ENCODE peak calls at places on chromosome 7, in eight cellular contexts. One of them, this sample, is unnamed.

GRCh38 chr7:83532229-83532628 is 116.7 kb downstream of the SEMA3E start:
- DNase-seq in GM12864: no peak
- DNase-seq in SK-N-SH: no peak
- DNase-seq in activated B cell treated with CpG ODN at 0.5 μM for 24 hours: no peak
- DNase-seq in activated CD8-positive, alpha-beta T cell treated with anti-CD3 and anti-CD28 coated beads for 36 hours: no peak
- DNase-seq in WERI-Rb-1: no peak
- DNase-seq in PC-9: no peak
- DNase-seq in esophagus muscularis mucosa: no peak
- DNase-seq in this sample: no peak

GRCh38 chr7:117810642-117811512 is 62.4 kb downstream of the CTTNBP2 start:
- DNase-seq in GM12864: no peak
- DNase-seq in SK-N-SH: no peak
- DNase-seq in activated B cell treated with CpG ODN at 0.5 μM for 24 hours: no peak
- DNase-seq in activated CD8-positive, alpha-beta T cell treated with anti-CD3 and anti-CD28 coated beads for 36 hours: no peak
- DNase-seq in WERI-Rb-1: no peak
- DNase-seq in PC-9: no peak
- DNase-seq in esophagus muscularis mucosa: no peak
- DNase-seq in this sample: no peak

GRCh38 chr7:107147464-107148214 is 21.2 kb upstream of the HBP1 start:
- DNase-seq in GM12864: no peak
- DNase-seq in SK-N-SH: peak; percentile 51
- DNase-seq in activated B cell treated with CpG ODN at 0.5 μM for 24 hours: no peak
- DNase-seq in activated CD8-positive, alpha-beta T cell treated with anti-CD3 and anti-CD28 coated beads for 36 hours: peak; percentile 49
- DNase-seq in WERI-Rb-1: peak; percentile 21
- DNase-seq in PC-9: peak; percentile 17
- DNase-seq in esophagus muscularis mucosa: no peak
- DNase-seq in this sample: peak; percentile 36

GRCh38 chr7:75650062-75650461 is 88.7 kb downstream of the HIP1 start:
- DNase-seq in GM12864: no peak
- DNase-seq in SK-N-SH: no peak
- DNase-seq in activated B cell treated with CpG ODN at 0.5 μM for 24 hours: no peak
- DNase-seq in activated CD8-positive, alpha-beta T cell treated with anti-CD3 and anti-CD28 coated beads for 36 hours: no peak
- DNase-seq in WERI-Rb-1: no peak
- DNase-seq in PC-9: no peak
- DNase-seq in esophagus muscularis mucosa: no peak
- DNase-seq in this sample: no peak

GRCh38 chr7:100671353-100672327 is 1.9 kb upstream of the GNB2 start:
- DNase-seq in GM12864: no peak
- DNase-seq in SK-N-SH: no peak
- DNase-seq in activated B cell treated with CpG ODN at 0.5 μM for 24 hours: no peak
- DNase-seq in activated CD8-positive, alpha-beta T cell treated with anti-CD3 and anti-CD28 coated beads for 36 hours: no peak
- DNase-seq in WERI-Rb-1: no peak
- DNase-seq in PC-9: no peak
- DNase-seq in esophagus muscularis mucosa: no peak
- DNase-seq in this sample: no peak

GRCh38 chr7:101237206-101238067 is at the start of gene CLDN15:
- DNase-seq in GM12864: no peak
- DNase-seq in SK-N-SH: peak; percentile 39
- DNase-seq in activated B cell treated with CpG ODN at 0.5 μM for 24 hours: no peak
- DNase-seq in activated CD8-positive, alpha-beta T cell treated with anti-CD3 and anti-CD28 coated beads for 36 hours: no peak
- DNase-seq in WERI-Rb-1: peak; percentile 85
- DNase-seq in PC-9: no peak
- DNase-seq in esophagus muscularis mucosa: peak; percentile 93
- DNase-seq in this sample: no peak

GRCh38 chr7:90272242-90272641 is 27.3 kb downstream of the CFAP69 start:
- DNase-seq in GM12864: no peak
- DNase-seq in SK-N-SH: no peak
- DNase-seq in activated B cell treated with CpG ODN at 0.5 μM for 24 hours: no peak
- DNase-seq in activated CD8-positive, alpha-beta T cell treated with anti-CD3 and anti-CD28 coated beads for 36 hours: no peak
- DNase-seq in WERI-Rb-1: no peak
- DNase-seq in PC-9: no peak
- DNase-seq in esophagus muscularis mucosa: no peak
- DNase-seq in this sample: no peak

GRCh38 chr7:39306028-39306570 is 260.1 kb upstream of the YAE1 start:
- DNase-seq in GM12864: no peak
- DNase-seq in SK-N-SH: no peak
- DNase-seq in activated B cell treated with CpG ODN at 0.5 μM for 24 hours: no peak
- DNase-seq in activated CD8-positive, alpha-beta T cell treated with anti-CD3 and anti-CD28 coated beads for 36 hours: no peak
- DNase-seq in WERI-Rb-1: no peak
- DNase-seq in PC-9: no peak
- DNase-seq in esophagus muscularis mucosa: no peak
- DNase-seq in this sample: no peak

GRCh38 chr7:134710854-134711624 is 64.4 kb downstream of the BPGM start:
- DNase-seq in GM12864: no peak
- DNase-seq in SK-N-SH: no peak
- DNase-seq in activated B cell treated with CpG ODN at 0.5 μM for 24 hours: no peak
- DNase-seq in activated CD8-positive, alpha-beta T cell treated with anti-CD3 and anti-CD28 coated beads for 36 hours: peak; percentile 81
- DNase-seq in WERI-Rb-1: no peak
- DNase-seq in PC-9: no peak
- DNase-seq in esophagus muscularis mucosa: no peak
- DNase-seq in this sample: no peak

GRCh38 chr7:21142081-21142480 is 285.8 kb upstream of the SP4 start:
- DNase-seq in GM12864: no peak
- DNase-seq in SK-N-SH: no peak
- DNase-seq in activated B cell treated with CpG ODN at 0.5 μM for 24 hours: no peak
- DNase-seq in activated CD8-positive, alpha-beta T cell treated with anti-CD3 and anti-CD28 coated beads for 36 hours: no peak
- DNase-seq in WERI-Rb-1: no peak
- DNase-seq in PC-9: no peak
- DNase-seq in esophagus muscularis mucosa: no peak
- DNase-seq in this sample: no peak

GRCh38 chr7:30135551-30136271 is 925 bp downstream of the MTURN start:
- DNase-seq in GM12864: no peak
- DNase-seq in SK-N-SH: peak; percentile 88
- DNase-seq in activated B cell treated with CpG ODN at 0.5 μM for 24 hours: peak; percentile 59
- DNase-seq in activated CD8-positive, alpha-beta T cell treated with anti-CD3 and anti-CD28 coated beads for 36 hours: peak; percentile 60
- DNase-seq in WERI-Rb-1: peak; percentile 64
- DNase-seq in PC-9: peak; percentile 70
- DNase-seq in esophagus muscularis mucosa: peak; percentile 93
- DNase-seq in this sample: peak; percentile 70

GRCh38 chr7:84302949-84303348 is 108.4 kb upstream of the SEMA3A start:
- DNase-seq in GM12864: no peak
- DNase-seq in SK-N-SH: no peak
- DNase-seq in activated B cell treated with CpG ODN at 0.5 μM for 24 hours: no peak
- DNase-seq in activated CD8-positive, alpha-beta T cell treated with anti-CD3 and anti-CD28 coated beads for 36 hours: no peak
- DNase-seq in WERI-Rb-1: no peak
- DNase-seq in PC-9: peak; percentile 19
- DNase-seq in esophagus muscularis mucosa: no peak
- DNase-seq in this sample: no peak

GRCh38 chr7:91263359-91264082 is 712 bp upstream of the FZD1 start:
- DNase-seq in GM12864: no peak
- DNase-seq in SK-N-SH: peak; percentile 72
- DNase-seq in activated B cell treated with CpG ODN at 0.5 μM for 24 hours: no peak
- DNase-seq in activated CD8-positive, alpha-beta T cell treated with anti-CD3 and anti-CD28 coated beads for 36 hours: no peak
- DNase-seq in WERI-Rb-1: peak; percentile 50
- DNase-seq in PC-9: peak; percentile 20
- DNase-seq in esophagus muscularis mucosa: no peak
- DNase-seq in this sample: peak; percentile 13

GRCh38 chr7:107463139-107464078 is 6.4 kb upstream of the GPR22 start:
- DNase-seq in GM12864: peak; percentile 3
- DNase-seq in SK-N-SH: peak; percentile 60
- DNase-seq in activated B cell treated with CpG ODN at 0.5 μM for 24 hours: no peak
- DNase-seq in activated CD8-positive, alpha-beta T cell treated with anti-CD3 and anti-CD28 coated beads for 36 hours: peak; percentile 56
- DNase-seq in WERI-Rb-1: peak; percentile 46
- DNase-seq in PC-9: peak; percentile 65
- DNase-seq in esophagus muscularis mucosa: no peak
- DNase-seq in this sample: peak; percentile 12

GRCh38 chr7:128894101-128894440 is 16.4 kb downstream of the KCP start:
- DNase-seq in GM12864: no peak
- DNase-seq in SK-N-SH: peak; percentile 23
- DNase-seq in activated B cell treated with CpG ODN at 0.5 μM for 24 hours: no peak
- DNase-seq in activated CD8-positive, alpha-beta T cell treated with anti-CD3 and anti-CD28 coated beads for 36 hours: no peak
- DNase-seq in WERI-Rb-1: no peak
- DNase-seq in PC-9: peak; percentile 32
- DNase-seq in esophagus muscularis mucosa: no peak
- DNase-seq in this sample: no peak

GRCh38 chr7:44079221-44080021 is 2.9 kb downstream of the POLM start:
- DNase-seq in GM12864: no peak
- DNase-seq in SK-N-SH: peak; percentile 11
- DNase-seq in activated B cell treated with CpG ODN at 0.5 μM for 24 hours: no peak
- DNase-seq in activated CD8-positive, alpha-beta T cell treated with anti-CD3 and anti-CD28 coated beads for 36 hours: peak; percentile 55
- DNase-seq in WERI-Rb-1: no peak
- DNase-seq in PC-9: no peak
- DNase-seq in esophagus muscularis mucosa: no peak
- DNase-seq in this sample: no peak

GRCh38 chr7:44082541-44083207 is 344 bp upstream of the POLM start:
- DNase-seq in GM12864: peak; percentile 95
- DNase-seq in SK-N-SH: peak; percentile 100
- DNase-seq in activated B cell treated with CpG ODN at 0.5 μM for 24 hours: peak; percentile 93
- DNase-seq in activated CD8-positive, alpha-beta T cell treated with anti-CD3 and anti-CD28 coated beads for 36 hours: peak; percentile 99
- DNase-seq in WERI-Rb-1: peak; percentile 99
- DNase-seq in PC-9: peak; percentile 99
- DNase-seq in esophagus muscularis mucosa: peak; percentile 99
- DNase-seq in this sample: peak; percentile 99

GRCh38 chr7:44080686-44081265 is 1.6 kb downstream of the POLM start:
- DNase-seq in GM12864: no peak
- DNase-seq in SK-N-SH: no peak
- DNase-seq in activated B cell treated with CpG ODN at 0.5 μM for 24 hours: no peak
- DNase-seq in activated CD8-positive, alpha-beta T cell treated with anti-CD3 and anti-CD28 coated beads for 36 hours: no peak
- DNase-seq in WERI-Rb-1: peak; percentile 74
- DNase-seq in PC-9: no peak
- DNase-seq in esophagus muscularis mucosa: no peak
- DNase-seq in this sample: no peak

GRCh38 chr7:44080118-44080517 is 2.2 kb downstream of the POLM start:
- DNase-seq in GM12864: no peak
- DNase-seq in SK-N-SH: no peak
- DNase-seq in activated B cell treated with CpG ODN at 0.5 μM for 24 hours: no peak
- DNase-seq in activated CD8-positive, alpha-beta T cell treated with anti-CD3 and anti-CD28 coated beads for 36 hours: no peak
- DNase-seq in WERI-Rb-1: no peak
- DNase-seq in PC-9: no peak
- DNase-seq in esophagus muscularis mucosa: no peak
- DNase-seq in this sample: no peak

DNA sequence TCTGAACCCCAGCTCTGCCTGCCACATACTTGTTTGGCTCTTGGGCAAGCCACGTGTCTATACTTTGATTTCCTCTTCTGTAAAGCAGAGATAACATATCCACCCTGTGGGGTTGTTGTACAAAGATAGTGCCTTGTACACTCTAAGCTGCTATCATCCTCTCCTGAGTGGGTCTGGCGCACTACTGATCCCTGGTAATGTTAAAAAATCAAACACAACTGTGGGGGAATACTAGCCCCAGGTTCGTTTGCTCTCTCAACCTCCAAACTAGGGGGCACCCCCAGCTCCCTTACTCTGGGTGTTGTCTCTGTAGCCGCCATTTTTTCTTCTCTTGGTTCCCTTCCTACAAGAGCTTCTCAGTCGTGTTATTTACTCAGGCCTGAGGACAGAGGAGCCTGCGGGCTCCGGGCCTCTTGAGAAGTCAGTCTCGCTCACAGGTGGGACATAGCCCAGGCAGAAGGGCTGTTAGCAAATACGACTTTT is 1.0 kb downstream of the POLM start:
- DNase-seq in GM12864: no peak
- DNase-seq in SK-N-SH: no peak
- DNase-seq in activated B cell treated with CpG ODN at 0.5 μM for 24 hours: no peak
- DNase-seq in activated CD8-positive, alpha-beta T cell treated with anti-CD3 and anti-CD28 coated beads for 36 hours: peak; percentile 64
- DNase-seq in WERI-Rb-1: no peak
- DNase-seq in PC-9: no peak
- DNase-seq in esophagus muscularis mucosa: no peak
- DNase-seq in this sample: peak; percentile 72
- TF ChIP-seq CTCF in GM12864: no peak
- TF ChIP-seq CTCF in SK-N-SH: no peak
- TF ChIP-seq CTCF in activated B cell treated with CpG ODN at 0.5 μM for 24 hours: no peak
- TF ChIP-seq CTCF in activated CD8-positive, alpha-beta T cell treated with anti-CD3 and anti-CD28 coated beads for 36 hours: no peak
- TF ChIP-seq CTCF in WERI-Rb-1: no peak
- TF ChIP-seq CTCF in PC-9: no peak
- TF ChIP-seq CTCF in esophagus muscularis mucosa: no peak
- TF ChIP-seq CTCF in this sample: peak; percentile 0

DNA sequence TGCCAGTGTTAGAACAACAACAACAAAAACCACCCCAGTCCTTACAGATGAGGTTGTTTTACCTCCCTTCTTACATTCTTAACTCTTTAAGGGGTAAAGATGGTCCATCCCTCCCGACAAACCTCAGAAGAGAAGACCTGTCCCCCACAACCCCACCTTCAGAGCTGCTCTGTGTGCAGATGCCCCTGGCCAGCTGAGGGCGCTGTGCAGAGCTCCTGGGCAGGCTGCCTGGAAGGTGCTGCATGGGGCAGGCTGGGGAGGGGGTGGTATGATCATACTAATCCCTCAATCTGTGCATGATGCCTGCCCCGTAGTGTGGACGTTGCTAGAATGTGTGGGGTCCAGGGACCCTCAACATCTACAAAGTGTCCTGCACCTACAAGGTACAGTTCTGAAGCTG is 387.1 kb downstream of the INHBA start:
- DNase-seq in GM12864: no peak
- DNase-seq in SK-N-SH: no peak
- DNase-seq in activated B cell treated with CpG ODN at 0.5 μM for 24 hours: no peak
- DNase-seq in activated CD8-positive, alpha-beta T cell treated with anti-CD3 and anti-CD28 coated beads for 36 hours: no peak
- DNase-seq in WERI-Rb-1: peak; percentile 10
- DNase-seq in PC-9: no peak
- DNase-seq in esophagus muscularis mucosa: no peak
- DNase-seq in this sample: no peak
- TF ChIP-seq CTCF in GM12864: peak; percentile 10
- TF ChIP-seq CTCF in SK-N-SH: peak; percentile 51
- TF ChIP-seq CTCF in activated B cell treated with CpG ODN at 0.5 μM for 24 hours: no peak
- TF ChIP-seq CTCF in activated CD8-positive, alpha-beta T cell treated with anti-CD3 and anti-CD28 coated beads for 36 hours: no peak
- TF ChIP-seq CTCF in WERI-Rb-1: peak; percentile 37
- TF ChIP-seq CTCF in PC-9: peak; percentile 53
- TF ChIP-seq CTCF in esophagus muscularis mucosa: no peak
- TF ChIP-seq CTCF in this sample: no peak

GRCh38 chr7:130756316-130756715 is 22.3 kb upstream of the KLF14 start:
- DNase-seq in GM12864: no peak
- DNase-seq in SK-N-SH: no peak
- DNase-seq in activated B cell treated with CpG ODN at 0.5 μM for 24 hours: no peak
- DNase-seq in activated CD8-positive, alpha-beta T cell treated with anti-CD3 and anti-CD28 coated beads for 36 hours: no peak
- DNase-seq in WERI-Rb-1: no peak
- DNase-seq in PC-9: no peak
- DNase-seq in esophagus muscularis mucosa: no peak
- DNase-seq in this sample: no peak

GRCh38 chr7:130758429-130759056 is 24.5 kb upstream of the KLF14 start:
- DNase-seq in GM12864: peak; percentile 34
- DNase-seq in SK-N-SH: peak; percentile 56
- DNase-seq in activated B cell treated with CpG ODN at 0.5 μM for 24 hours: no peak
- DNase-seq in activated CD8-positive, alpha-beta T cell treated with anti-CD3 and anti-CD28 coated beads for 36 hours: no peak
- DNase-seq in WERI-Rb-1: no peak
- DNase-seq in PC-9: no peak
- DNase-seq in esophagus muscularis mucosa: no peak
- DNase-seq in this sample: peak; percentile 48
- TF ChIP-seq CTCF in GM12864: peak; percentile 48
- TF ChIP-seq CTCF in SK-N-SH: peak; percentile 98
- TF ChIP-seq CTCF in activated B cell treated with CpG ODN at 0.5 μM for 24 hours: peak; percentile 47
- TF ChIP-seq CTCF in activated CD8-positive, alpha-beta T cell treated with anti-CD3 and anti-CD28 coated beads for 36 hours: peak; percentile 92
- TF ChIP-seq CTCF in WERI-Rb-1: no peak
- TF ChIP-seq CTCF in PC-9: peak; percentile 95
- TF ChIP-seq CTCF in esophagus muscularis mucosa: peak; percentile 50
- TF ChIP-seq CTCF in this sample: peak; percentile 62

DNA sequence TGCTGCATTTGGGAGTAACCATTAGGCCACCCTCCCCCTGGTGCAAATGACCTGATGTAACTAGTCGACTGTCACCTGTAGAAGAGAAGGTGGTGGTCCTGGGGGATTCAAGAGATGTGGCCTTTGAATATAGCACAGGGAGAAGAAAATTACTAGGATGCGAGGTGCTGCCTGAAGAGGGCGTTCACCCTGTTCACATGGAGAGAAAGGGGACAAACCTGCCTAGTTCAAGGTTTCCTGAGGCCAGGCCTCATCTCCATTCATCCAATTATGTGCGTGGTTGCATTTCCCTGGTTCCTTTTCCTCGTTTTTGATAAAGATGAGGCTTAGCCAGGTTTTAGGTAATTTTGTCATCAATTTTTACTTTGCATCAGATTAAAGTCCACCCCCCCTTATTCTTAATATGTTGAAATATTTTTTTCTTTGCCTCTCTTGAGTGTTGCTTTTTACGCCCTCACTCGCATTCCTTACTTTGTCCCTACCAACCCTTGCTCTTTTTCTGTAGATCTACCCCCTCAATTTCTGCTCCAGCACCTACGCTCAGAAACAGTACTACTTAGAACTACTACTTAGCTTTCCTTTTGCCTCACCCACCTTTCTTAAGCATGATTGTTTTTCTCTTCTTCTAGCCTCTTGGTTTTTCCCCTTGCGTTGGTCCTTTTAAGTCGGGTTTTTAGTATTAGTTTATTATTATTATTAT is 13.7 kb downstream of the CLCN1 start:
- DNase-seq in GM12864: no peak
- DNase-seq in SK-N-SH: no peak
- DNase-seq in activated B cell treated with CpG ODN at 0.5 μM for 24 hours: no peak
- DNase-seq in activated CD8-positive, alpha-beta T cell treated with anti-CD3 and anti-CD28 coated beads for 36 hours: no peak
- DNase-seq in WERI-Rb-1: no peak
- DNase-seq in PC-9: no peak
- DNase-seq in esophagus muscularis mucosa: no peak
- DNase-seq in this sample: no peak
- TF ChIP-seq CTCF in GM12864: no peak
- TF ChIP-seq CTCF in SK-N-SH: peak; percentile 28
- TF ChIP-seq CTCF in activated B cell treated with CpG ODN at 0.5 μM for 24 hours: no peak
- TF ChIP-seq CTCF in activated CD8-positive, alpha-beta T cell treated with anti-CD3 and anti-CD28 coated beads for 36 hours: no peak
- TF ChIP-seq CTCF in WERI-Rb-1: peak; percentile 30
- TF ChIP-seq CTCF in PC-9: no peak
- TF ChIP-seq CTCF in esophagus muscularis mucosa: no peak
- TF ChIP-seq CTCF in this sample: no peak